ENCODE peak calls at places on chromosome 6, in four cellular contexts. H is stimulated activated naive CD4-positive, alpha-beta T cell; I is NCI-H1105; J is SJSA1. Z is an unnamed sample.

GRCh38 chr6:105317607-105318533 is 85.0 kb downstream of the PREP start:
- DNase-seq in H (no peak), I (peak), J (no peak), Z (no peak)

GRCh38 chr6:99512033-99512432 is 3.2 kb downstream of the USP45 start:
- DNase-seq in I (no peak), J (no peak), H (no peak), Z (no peak)

GRCh38 chr6:113857565-113858066 is 471 bp downstream of the MARCKS start:
- DNase-seq in H (peak), I (no peak), J (peak), Z (no peak)

GRCh38 chr6:15661815-15662245 is 998 bp downstream of the DTNBP1 start:
- DNase-seq in H (no peak), I (peak), J (no peak), Z (no peak)

GRCh38 chr6:3318821-3319540 is 60.2 kb downstream of the PSMG4 start:
- DNase-seq in H (no peak), J (no peak), I (no peak), Z (no peak)

GRCh38 chr6:155829646-155830045 is 374.0 kb upstream of the NOX3 start:
- DNase-seq in I (no peak), J (no peak), H (no peak), Z (no peak)

GRCh38 chr6:116363759-116364158 is 7.0 kb upstream of the DSE start:
- DNase-seq in J (no peak), H (no peak), I (no peak), Z (no peak)

GRCh38 chr6:3159805-3160781 is 2.7 kb upstream of the TUBB2A start:
- DNase-seq in H (peak), J (no peak), I (no peak), Z (no peak)

GRCh38 chr6:130116273-130116672 is 97.9 kb downstream of the L3MBTL3 start:
- DNase-seq in H (no peak), I (no peak), J (no peak), Z (no peak)

Z was measured in neural crest cell.